ENCODE peak calls at places on chromosomes 2 and 18, in ten cellular contexts. C is PC-3, G is pancreas, A is AG10803, W is spleen, L is esophagus squamous epithelium, D is HFF-Myc, K is HL-60, F is cardiac fibroblast, R is thyroid gland. N is an unnamed sample.

GRCh38 chr2:241878007-241878970 is 8.8 kb downstream of the RTP5 start:
- DNase-seq in C (peak; percentile 81), G (peak; percentile 72), A (peak; percentile 54), W (peak; percentile 93), L (no peak), D (no peak), K (peak; percentile 69), F (peak; percentile 72), R (peak; percentile 77), N (peak; percentile 23)

GRCh38 chr2:105803337-105803736 is 58.6 kb downstream of the NCK2 start:
- DNase-seq in C (no peak), G (no peak), A (no peak), W (no peak), L (no peak), D (no peak), K (no peak), F (no peak), R (no peak), N (no peak)

GRCh38 chr2:8794923-8795825 is 42.2 kb downstream of the KIDINS220 start:
- DNase-seq in C (no peak), G (no peak), A (peak; percentile 92), W (no peak), L (no peak), D (no peak), K (no peak), F (peak; percentile 60), R (no peak), N (peak; percentile 9)

GRCh38 chr2:144559242-144559641 is 39.3 kb upstream of the ZEB2 start:
- DNase-seq in C (no peak), G (no peak), A (no peak), W (no peak), L (no peak), D (no peak), K (no peak), F (no peak), R (no peak), N (no peak)

GRCh38 chr2:90209806-90210205 is 1518.3 kb downstream of the RPIA start:
- DNase-seq in C (no peak), G (no peak), A (no peak), W (peak; percentile 76), L (no peak), D (no peak), K (no peak), F (no peak), R (no peak), N (no peak)

GRCh38 chr2:86052676-86053075 is 53.0 kb downstream of the POLR1A start:
- DNase-seq in C (no peak), G (peak; percentile 11), A (no peak), W (no peak), L (no peak), D (no peak), K (no peak), F (no peak), R (no peak), N (no peak)

GRCh38 chr2:41966431-41966893 is 81.4 kb upstream of the PKDCC start:
- DNase-seq in C (peak; percentile 96), G (peak; percentile 80), A (peak; percentile 99), W (no peak), L (peak; percentile 5), D (peak; percentile 55), K (no peak), F (peak; percentile 95), R (peak; percentile 93), N (peak; percentile 94)

GRCh38 chr2:108994250-108994649 is 5.2 kb upstream of the EDAR start:
- DNase-seq in C (no peak), G (no peak), A (no peak), W (no peak), L (no peak), D (no peak), K (no peak), F (no peak), R (no peak), N (no peak)

GRCh38 chr2:54009549-54009948 is 38.8 kb upstream of the PSME4 start:
- DNase-seq in C (no peak), G (no peak), A (no peak), W (no peak), L (no peak), D (no peak), K (no peak), F (no peak), R (no peak), N (no peak)

GRCh38 chr2:84152471-84152870 is 306.6 kb downstream of the SUCLG1 start:
- DNase-seq in C (no peak), G (no peak), A (no peak), W (no peak), L (no peak), D (no peak), K (no peak), F (no peak), R (no peak), N (no peak)

GRCh38 chr18:29157057-29157780 is 980.3 kb upstream of the CDH2 start:
- DNase-seq in C (peak; percentile 89), G (no peak), A (no peak), W (no peak), L (no peak), D (no peak), K (no peak), F (peak; percentile 10), R (no peak), N (no peak)

GRCh38 chr2:240453461-240454030 is 18.1 kb downstream of the GPC1 start:
- DNase-seq in C (no peak), G (no peak), A (no peak), W (peak; percentile 66), L (no peak), D (no peak), K (no peak), F (no peak), R (no peak), N (no peak)
- H3K4me3 ChIP-seq in C (no peak overlapping the region), G (peak overlapping the region; percentile 17), A (no peak overlapping the region), W (no peak overlapping the region), L (peak overlapping the region; percentile 84), D (no peak overlapping the region), K (no peak overlapping the region), F (no peak overlapping the region), R (peak overlapping the region; percentile 37), N (no peak overlapping the region)

GRCh38 chr2:232288489-232288888 is 90.1 kb upstream of the ALPP start:
- DNase-seq in C (no peak), G (no peak), A (no peak), W (no peak), L (no peak), D (no peak), K (no peak), F (no peak), R (no peak), N (no peak)

GRCh38 chr2:232282486-232282885 is 96.1 kb upstream of the ALPP start:
- DNase-seq in C (no peak), G (no peak), A (no peak), W (no peak), L (no peak), D (no peak), K (no peak), F (no peak), R (no peak), N (no peak)

GRCh38 chr2:232280341-232280740 is 98.2 kb upstream of the ALPP start:
- DNase-seq in C (no peak), G (no peak), A (no peak), W (no peak), L (no peak), D (no peak), K (no peak), F (no peak), R (no peak), N (no peak)

GRCh38 chr2:232291343-232291742 is 87.2 kb upstream of the ALPP start:
- DNase-seq in C (no peak), G (no peak), A (no peak), W (no peak), L (no peak), D (no peak), K (no peak), F (no peak), R (no peak), N (no peak)

DNA sequence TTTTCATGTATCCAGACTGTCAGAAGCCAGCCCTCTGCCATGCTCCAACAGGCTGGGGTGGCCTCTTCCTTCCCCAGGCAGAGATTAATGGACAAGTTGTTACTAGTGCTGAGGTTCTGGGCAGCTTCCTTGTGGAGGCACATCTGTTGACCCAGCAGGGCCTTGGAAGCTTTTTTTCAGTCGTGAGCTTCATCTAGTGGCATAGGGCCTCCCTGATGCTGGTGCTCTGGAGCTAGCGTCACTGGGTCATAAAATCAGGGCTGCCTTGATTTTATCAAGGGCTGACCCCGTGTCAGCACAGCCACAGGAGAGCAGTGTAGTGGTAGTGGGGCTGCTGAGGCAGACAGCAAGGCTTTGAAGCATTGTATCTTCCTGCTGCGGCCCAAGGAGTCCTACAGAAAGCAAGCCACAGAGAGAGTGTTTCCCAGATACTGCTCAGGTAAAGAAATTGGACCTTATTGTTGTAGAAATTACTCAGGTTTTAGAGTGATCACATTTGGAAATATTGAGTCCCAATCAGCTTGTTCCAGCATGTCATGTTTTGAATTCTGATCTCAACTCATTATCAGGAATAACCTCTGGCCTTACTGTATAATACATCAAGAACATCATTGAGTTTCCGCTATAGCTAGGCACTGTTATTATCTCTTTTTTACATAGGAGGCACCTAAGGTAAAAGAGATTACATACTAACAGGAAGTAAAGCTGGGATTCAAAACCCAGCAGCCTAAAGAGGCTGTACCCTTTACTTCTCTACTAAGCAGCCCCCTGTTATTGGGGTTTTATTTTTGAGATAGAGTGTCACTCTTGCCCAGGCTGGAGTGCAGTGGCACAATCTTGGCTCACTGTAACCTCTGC is 92.3 kb upstream of the ALPP start:
- DNase-seq in C (no peak), G (no peak), A (no peak), W (no peak), L (no peak), D (no peak), K (no peak), F (no peak), R (no peak), N (no peak)
- TF ChIP-seq CTCF in C (no peak), G (no peak), A (no peak), W (no peak), L (no peak), D (no peak), K (no peak), F (no peak), R (no peak), N (no peak)

DNA sequence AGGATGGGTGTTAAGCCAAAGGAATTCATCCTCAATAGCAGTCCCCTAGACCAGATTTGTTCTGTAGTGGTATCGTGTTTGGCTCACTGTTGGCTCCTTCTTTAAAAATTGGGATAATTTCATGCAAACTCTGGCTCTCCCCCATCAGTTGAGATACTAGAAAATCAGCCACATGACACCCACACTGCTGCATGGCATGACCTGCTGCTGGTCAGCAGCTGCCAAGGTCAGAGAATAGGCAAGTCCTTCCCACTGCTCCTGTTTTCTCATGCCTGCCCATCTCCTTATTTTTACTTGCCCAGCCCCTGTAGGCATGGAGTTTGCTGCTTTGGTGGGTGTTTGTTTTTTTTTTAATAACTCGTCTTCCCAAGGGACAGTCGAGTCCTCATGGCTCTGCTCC is 1.0 kb upstream of the SNRNP200 start:
- DNase-seq in C (no peak), G (no peak), A (no peak), W (no peak), L (no peak), D (no peak), K (no peak), F (no peak), R (no peak), N (no peak)
- H3K4me3 ChIP-seq in C (peak overlapping the region; percentile 91), G (peak overlapping the region; percentile 74), A (peak overlapping the region; percentile 100), W (peak overlapping the region; percentile 81), L (peak overlapping the region; percentile 74), D (peak overlapping the region; percentile 97), K (peak overlapping the region; percentile 60), F (no peak overlapping the region), R (peak overlapping the region; percentile 80), N (peak overlapping the region; percentile 99)

DNA sequence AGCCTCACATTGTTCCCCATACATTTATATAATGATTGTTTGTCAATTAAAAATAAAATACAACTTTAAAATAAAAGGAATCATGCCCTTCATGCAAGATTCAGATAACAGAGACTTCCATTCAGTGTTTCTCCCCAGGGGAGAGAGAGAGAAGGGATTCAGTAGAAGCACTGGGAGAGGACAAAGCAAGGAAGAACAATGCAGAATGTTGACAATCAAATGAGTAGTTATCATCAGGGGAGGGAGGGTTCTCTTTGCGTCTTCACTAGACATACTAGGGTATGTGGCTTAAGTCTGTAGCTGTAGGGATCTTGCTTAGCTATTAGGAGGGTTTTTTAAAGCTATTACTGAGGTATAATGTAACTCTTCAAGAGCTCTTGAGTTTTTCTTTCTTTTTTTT is 30.7 kb downstream of the FSHR start:
- DNase-seq in C (no peak), G (no peak), A (no peak), W (no peak), L (no peak), D (no peak), K (no peak), F (no peak), R (no peak), N (no peak)
- TF ChIP-seq CTCF in C (no peak), G (no peak), A (no peak), W (no peak), L (no peak), D (no peak), K (no peak), F (no peak), R (no peak), N (no peak)

N was measured in astrocyte of the cerebellum.